ENCODE peak calls at places on chromosomes 7 and 10, in eight cellular contexts. One of them, this sample, is unnamed.

GRCh38 chr10:94205370-94205930 is 157.3 kb downstream of the NOC3L start:
- DNase-seq in GM23338: no peak
- DNase-seq in transverse colon: peak; percentile 12
- DNase-seq in epithelial cell of esophagus: no peak
- DNase-seq in ovary: no peak
- DNase-seq in lower lobe of right lung: no peak
- DNase-seq in PC-3: no peak
- DNase-seq in IMR-90: peak; percentile 42
- DNase-seq in this sample: no peak

GRCh38 chr10:21993360-21994001 is 10.0 kb downstream of the DNAJC1 start:
- DNase-seq in PC-3: peak; percentile 61
- DNase-seq in epithelial cell of esophagus: peak; percentile 26
- DNase-seq in lower lobe of right lung: no peak
- DNase-seq in transverse colon: no peak
- DNase-seq in ovary: no peak
- DNase-seq in IMR-90: peak; percentile 29
- DNase-seq in GM23338: peak; percentile 24
- DNase-seq in this sample: no peak

GRCh38 chr10:15254808-15255655 is 86.5 kb upstream of the NMT2 start:
- DNase-seq in ovary: no peak
- DNase-seq in epithelial cell of esophagus: no peak
- DNase-seq in PC-3: no peak
- DNase-seq in GM23338: peak; percentile 52
- DNase-seq in IMR-90: no peak
- DNase-seq in transverse colon: no peak
- DNase-seq in lower lobe of right lung: no peak
- DNase-seq in this sample: no peak

GRCh38 chr7:86328801-86329433 is 314.8 kb upstream of the GRM3 start:
- DNase-seq in GM23338: peak; percentile 47
- DNase-seq in ovary: no peak
- DNase-seq in IMR-90: no peak
- DNase-seq in epithelial cell of esophagus: no peak
- DNase-seq in lower lobe of right lung: no peak
- DNase-seq in PC-3: no peak
- DNase-seq in transverse colon: no peak
- DNase-seq in this sample: no peak

GRCh38 chr7:158048569-158048968 is 539.1 kb downstream of the PTPRN2 start:
- DNase-seq in ovary: no peak
- DNase-seq in IMR-90: no peak
- DNase-seq in transverse colon: no peak
- DNase-seq in epithelial cell of esophagus: no peak
- DNase-seq in PC-3: no peak
- DNase-seq in lower lobe of right lung: no peak
- DNase-seq in GM23338: no peak
- DNase-seq in this sample: no peak

GRCh38 chr7:48718731-48719387 is 205.5 kb upstream of the CDC14C start:
- DNase-seq in transverse colon: no peak
- DNase-seq in lower lobe of right lung: no peak
- DNase-seq in ovary: no peak
- DNase-seq in PC-3: peak; percentile 65
- DNase-seq in GM23338: no peak
- DNase-seq in epithelial cell of esophagus: peak; percentile 72
- DNase-seq in IMR-90: no peak
- DNase-seq in this sample: no peak

GRCh38 chr7:30503273-30504212 is 1.1 kb downstream of the GGCT start:
- DNase-seq in ovary: no peak
- DNase-seq in PC-3: peak; percentile 9
- DNase-seq in GM23338: no peak
- DNase-seq in transverse colon: no peak
- DNase-seq in lower lobe of right lung: no peak
- DNase-seq in IMR-90: no peak
- DNase-seq in epithelial cell of esophagus: no peak
- DNase-seq in this sample: no peak

GRCh38 chr7:149719050-149719899 is 54.1 kb downstream of the ZNF467 start:
- DNase-seq in lower lobe of right lung: no peak
- DNase-seq in ovary: no peak
- DNase-seq in IMR-90: peak; percentile 76
- DNase-seq in PC-3: no peak
- DNase-seq in transverse colon: no peak
- DNase-seq in GM23338: no peak
- DNase-seq in epithelial cell of esophagus: peak; percentile 33
- DNase-seq in this sample: no peak

GRCh38 chr10:72694476-72695369 is 2.8 kb downstream of the MCU start:
- DNase-seq in PC-3: peak; percentile 38
- DNase-seq in ovary: no peak
- DNase-seq in transverse colon: no peak
- DNase-seq in lower lobe of right lung: no peak
- DNase-seq in IMR-90: peak; percentile 65
- DNase-seq in GM23338: no peak
- DNase-seq in epithelial cell of esophagus: peak; percentile 60
- DNase-seq in this sample: no peak
- TF ChIP-seq CTCF in PC-3: peak; percentile 49
- TF ChIP-seq CTCF in ovary: no peak
- TF ChIP-seq CTCF in transverse colon: peak; percentile 34
- TF ChIP-seq CTCF in lower lobe of right lung: peak; percentile 39
- TF ChIP-seq CTCF in IMR-90: peak; percentile 48
- TF ChIP-seq CTCF in GM23338: no peak
- TF ChIP-seq CTCF in epithelial cell of esophagus: peak; percentile 73
- TF ChIP-seq CTCF in this sample: no peak

GRCh38 chr7:5064391-5065106 is 18.9 kb downstream of the RBAK start:
- DNase-seq in transverse colon: no peak
- DNase-seq in GM23338: peak; percentile 46
- DNase-seq in epithelial cell of esophagus: no peak
- DNase-seq in lower lobe of right lung: no peak
- DNase-seq in PC-3: no peak
- DNase-seq in IMR-90: no peak
- DNase-seq in ovary: no peak
- DNase-seq in this sample: no peak
- H3K4me3 ChIP-seq in transverse colon: no peak overlapping the region
- H3K4me3 ChIP-seq in GM23338: peak overlapping the region; percentile 42
- H3K4me3 ChIP-seq in epithelial cell of esophagus: no peak overlapping the region
- H3K4me3 ChIP-seq in lower lobe of right lung: no peak overlapping the region
- H3K4me3 ChIP-seq in PC-3: peak overlapping the region; percentile 28
- H3K4me3 ChIP-seq in IMR-90: no peak overlapping the region
- H3K4me3 ChIP-seq in ovary: no peak overlapping the region
- H3K4me3 ChIP-seq in this sample: peak overlapping the region; percentile 51

GRCh38 chr10:79067241-79068202 is 1.2 kb upstream of the ZMIZ1 start:
- DNase-seq in transverse colon: peak; percentile 92
- DNase-seq in ovary: peak; percentile 97
- DNase-seq in PC-3: peak; percentile 100
- DNase-seq in GM23338: peak; percentile 95
- DNase-seq in lower lobe of right lung: peak; percentile 90
- DNase-seq in IMR-90: peak; percentile 91
- DNase-seq in epithelial cell of esophagus: peak; percentile 92
- DNase-seq in this sample: peak; percentile 93
- TF ChIP-seq CTCF in transverse colon: peak; percentile 14
- TF ChIP-seq CTCF in ovary: peak; percentile 34
- TF ChIP-seq CTCF in PC-3: peak; percentile 50
- TF ChIP-seq CTCF in GM23338: peak; percentile 37
- TF ChIP-seq CTCF in lower lobe of right lung: peak; percentile 6
- TF ChIP-seq CTCF in IMR-90: peak; percentile 44
- TF ChIP-seq CTCF in epithelial cell of esophagus: no peak
- TF ChIP-seq CTCF in this sample: no peak

DNA sequence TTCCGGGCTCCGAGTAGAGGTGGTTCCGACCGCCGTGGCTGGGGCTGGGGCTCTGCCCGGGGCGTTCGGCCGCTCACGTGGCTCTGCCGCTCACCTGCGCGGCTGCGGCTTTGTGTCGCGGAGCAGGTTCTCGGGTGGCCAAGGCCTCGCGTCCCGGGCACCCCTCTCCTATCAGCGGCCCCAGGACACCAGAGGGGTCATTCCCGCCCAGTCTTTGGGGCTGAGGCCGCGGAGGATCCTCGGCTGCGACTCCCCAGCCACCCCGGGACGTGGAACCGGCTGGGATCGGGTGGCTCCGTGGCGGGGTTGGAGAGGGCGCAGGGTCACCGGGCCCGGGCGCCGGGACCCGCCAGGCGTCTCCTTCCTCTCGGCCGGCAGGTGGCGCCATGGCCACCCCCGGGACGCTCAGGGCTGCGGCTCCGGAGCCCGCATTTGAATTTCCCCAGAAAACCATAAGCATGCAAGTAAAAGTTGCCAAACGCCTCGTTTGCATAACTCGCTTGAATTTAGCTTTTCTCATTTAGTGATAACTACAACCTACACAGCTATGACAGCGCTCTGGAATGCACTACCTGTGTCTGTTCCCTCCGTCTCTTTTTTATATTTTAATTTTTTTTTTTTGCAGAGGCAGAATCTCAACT is 1.2 kb downstream of the COL26A1 start:
- DNase-seq in ovary: peak; percentile 65
- DNase-seq in epithelial cell of esophagus: peak; percentile 56
- DNase-seq in GM23338: peak; percentile 83
- DNase-seq in transverse colon: peak; percentile 62
- DNase-seq in PC-3: peak; percentile 65
- DNase-seq in IMR-90: peak; percentile 40
- DNase-seq in lower lobe of right lung: peak; percentile 75
- DNase-seq in this sample: no peak
- H3K4me3 ChIP-seq in ovary: peak overlapping the region; percentile 53
- H3K4me3 ChIP-seq in epithelial cell of esophagus: peak overlapping the region; percentile 37
- H3K4me3 ChIP-seq in GM23338: peak overlapping the region; percentile 92
- H3K4me3 ChIP-seq in transverse colon: peak overlapping the region; percentile 41
- H3K4me3 ChIP-seq in PC-3: peak overlapping the region; percentile 69
- H3K4me3 ChIP-seq in IMR-90: peak overlapping the region; percentile 31
- H3K4me3 ChIP-seq in lower lobe of right lung: peak overlapping the region; percentile 55
- H3K4me3 ChIP-seq in this sample: peak overlapping the region; percentile 79

GRCh38 chr7:122550545-122550944 is 148.4 kb downstream of the RNF133 start:
- DNase-seq in transverse colon: no peak
- DNase-seq in lower lobe of right lung: no peak
- DNase-seq in epithelial cell of esophagus: no peak
- DNase-seq in PC-3: peak; percentile 4
- DNase-seq in ovary: no peak
- DNase-seq in GM23338: peak; percentile 23
- DNase-seq in IMR-90: no peak
- DNase-seq in this sample: no peak
- TF ChIP-seq CTCF in transverse colon: no peak
- TF ChIP-seq CTCF in lower lobe of right lung: no peak
- TF ChIP-seq CTCF in epithelial cell of esophagus: no peak
- TF ChIP-seq CTCF in PC-3: peak; percentile 32
- TF ChIP-seq CTCF in ovary: no peak
- TF ChIP-seq CTCF in GM23338: peak; percentile 39
- TF ChIP-seq CTCF in IMR-90: no peak
- TF ChIP-seq CTCF in this sample: no peak

GRCh38 chr10:104450954-104451353 is 97.3 kb downstream of the CFAP58 start:
- DNase-seq in PC-3: no peak
- DNase-seq in transverse colon: no peak
- DNase-seq in ovary: no peak
- DNase-seq in epithelial cell of esophagus: no peak
- DNase-seq in IMR-90: no peak
- DNase-seq in GM23338: no peak
- DNase-seq in lower lobe of right lung: no peak
- DNase-seq in this sample: no peak
- H3K4me3 ChIP-seq in PC-3: no peak overlapping the region
- H3K4me3 ChIP-seq in transverse colon: no peak overlapping the region
- H3K4me3 ChIP-seq in ovary: no peak overlapping the region
- H3K4me3 ChIP-seq in epithelial cell of esophagus: no peak overlapping the region
- H3K4me3 ChIP-seq in IMR-90: no peak overlapping the region
- H3K4me3 ChIP-seq in GM23338: no peak overlapping the region
- H3K4me3 ChIP-seq in lower lobe of right lung: no peak overlapping the region
- H3K4me3 ChIP-seq in this sample: no peak overlapping the region

DNA sequence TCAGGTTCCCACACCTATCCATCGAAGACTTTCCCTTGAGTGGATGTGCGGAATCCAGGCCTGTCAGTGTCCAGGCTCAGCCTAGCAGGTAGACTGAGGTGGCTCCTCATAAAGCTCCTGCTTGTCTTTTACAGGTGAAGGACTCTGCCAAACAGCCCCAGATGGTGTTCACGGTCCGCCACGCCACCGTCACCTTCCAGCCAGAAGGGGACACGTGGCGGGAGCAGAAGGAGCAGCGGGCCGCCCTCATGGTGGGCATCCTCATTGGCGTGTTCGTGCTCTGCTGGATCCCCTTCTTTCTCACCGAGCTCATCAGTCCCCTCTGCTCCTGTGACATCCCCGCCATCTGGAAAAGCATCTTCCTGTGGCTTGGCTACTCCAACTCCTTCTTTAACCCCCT is 13.9 kb downstream of the HTR5A start:
- DNase-seq in IMR-90: no peak
- DNase-seq in PC-3: no peak
- DNase-seq in lower lobe of right lung: no peak
- DNase-seq in epithelial cell of esophagus: no peak
- DNase-seq in transverse colon: no peak
- DNase-seq in ovary: no peak
- DNase-seq in GM23338: no peak
- DNase-seq in this sample: no peak
- TF ChIP-seq CTCF in IMR-90: no peak
- TF ChIP-seq CTCF in PC-3: no peak
- TF ChIP-seq CTCF in lower lobe of right lung: no peak
- TF ChIP-seq CTCF in epithelial cell of esophagus: no peak
- TF ChIP-seq CTCF in transverse colon: no peak
- TF ChIP-seq CTCF in ovary: no peak
- TF ChIP-seq CTCF in GM23338: no peak
- TF ChIP-seq CTCF in this sample: no peak

GRCh38 chr7:15687645-15688025 is 1.2 kb upstream of the MEOX2 start:
- DNase-seq in epithelial cell of esophagus: no peak
- DNase-seq in transverse colon: no peak
- DNase-seq in GM23338: peak; percentile 57
- DNase-seq in lower lobe of right lung: no peak
- DNase-seq in ovary: no peak
- DNase-seq in IMR-90: no peak
- DNase-seq in PC-3: no peak
- DNase-seq in this sample: no peak
- H3K4me3 ChIP-seq in epithelial cell of esophagus: no peak overlapping the region
- H3K4me3 ChIP-seq in transverse colon: peak overlapping the region; percentile 32
- H3K4me3 ChIP-seq in GM23338: peak overlapping the region; percentile 65
- H3K4me3 ChIP-seq in lower lobe of right lung: peak overlapping the region; percentile 57
- H3K4me3 ChIP-seq in ovary: peak overlapping the region; percentile 42
- H3K4me3 ChIP-seq in IMR-90: no peak overlapping the region
- H3K4me3 ChIP-seq in PC-3: no peak overlapping the region
- H3K4me3 ChIP-seq in this sample: peak overlapping the region; percentile 92

This sample was measured in coronary artery.